ENCODE peak calls at places on chromosomes 16 and 17, in six cellular contexts. One of them, this sample, is unnamed.

GRCh38 chr17:57344261-57344660 is 87.9 kb downstream of the MSI2 start:
- DNase-seq in right lobe of liver: no peak
- DNase-seq in A549: no peak
- DNase-seq in uterus: no peak
- DNase-seq in H54: no peak
- DNase-seq in ovary: no peak
- DNase-seq in this sample: no peak

GRCh38 chr16:81806696-81807095 is 27.6 kb downstream of the PLCG2 start:
- DNase-seq in right lobe of liver: no peak
- DNase-seq in A549: no peak
- DNase-seq in uterus: no peak
- DNase-seq in H54: no peak
- DNase-seq in ovary: no peak
- DNase-seq in this sample: no peak

GRCh38 chr16:65095090-65095728 is 26.7 kb downstream of the CDH11 start:
- DNase-seq in right lobe of liver: no peak
- DNase-seq in A549: no peak
- DNase-seq in uterus: no peak
- DNase-seq in H54: no peak
- DNase-seq in ovary: no peak
- DNase-seq in this sample: no peak

GRCh38 chr17:68182016-68182315 is 65.9 kb upstream of the AMZ2 start:
- DNase-seq in right lobe of liver: no peak
- DNase-seq in A549: no peak
- DNase-seq in uterus: no peak
- DNase-seq in H54: no peak
- DNase-seq in ovary: no peak
- DNase-seq in this sample: no peak

GRCh38 chr16:6643083-6643686 is 689.5 kb upstream of the RBFOX1 start:
- DNase-seq in right lobe of liver: no peak
- DNase-seq in A549: peak
- DNase-seq in uterus: no peak
- DNase-seq in H54: no peak
- DNase-seq in ovary: peak
- DNase-seq in this sample: peak

GRCh38 chr17:5516060-5516792 is 29.9 kb downstream of the MIS12 start:
- DNase-seq in right lobe of liver: no peak
- DNase-seq in A549: peak
- DNase-seq in uterus: peak
- DNase-seq in H54: peak
- DNase-seq in ovary: no peak
- DNase-seq in this sample: no peak

GRCh38 chr16:3654249-3654991 is at the start of gene DNASE1:
- DNase-seq in right lobe of liver: peak
- DNase-seq in A549: peak
- DNase-seq in uterus: peak
- DNase-seq in H54: peak
- DNase-seq in ovary: no peak
- DNase-seq in this sample: peak

GRCh38 chr17:27081002-27081638 is 212.8 kb upstream of the WSB1 start:
- DNase-seq in right lobe of liver: no peak
- DNase-seq in A549: no peak
- DNase-seq in uterus: no peak
- DNase-seq in H54: no peak
- DNase-seq in ovary: no peak
- DNase-seq in this sample: no peak

GRCh38 chr17:49913226-49914095 is 55.5 kb upstream of the DLX4 start:
- DNase-seq in right lobe of liver: no peak
- DNase-seq in A549: peak
- DNase-seq in uterus: no peak
- DNase-seq in H54: peak
- DNase-seq in ovary: no peak
- DNase-seq in this sample: no peak

GRCh38 chr16:23578096-23578830 is 17.9 kb downstream of the NDUFAB1 start:
- DNase-seq in right lobe of liver: no peak
- DNase-seq in A549: no peak
- DNase-seq in uterus: no peak
- DNase-seq in H54: no peak
- DNase-seq in ovary: no peak
- DNase-seq in this sample: no peak

GRCh38 chr16:35574454-35575431 is 2115.3 kb downstream of the TP53TG3F start:
- DNase-seq in right lobe of liver: no peak
- DNase-seq in A549: no peak
- DNase-seq in uterus: no peak
- DNase-seq in H54: no peak
- DNase-seq in ovary: no peak
- DNase-seq in this sample: no peak

GRCh38 chr17:21213491-21214014 is 408 bp downstream of the TMEM11 start:
- DNase-seq in right lobe of liver: peak
- DNase-seq in A549: peak
- DNase-seq in uterus: no peak
- DNase-seq in H54: peak
- DNase-seq in ovary: no peak
- DNase-seq in this sample: peak

GRCh38 chr16:72537684-72538083 is 365.7 kb upstream of the PMFBP1 start:
- DNase-seq in right lobe of liver: no peak
- DNase-seq in A549: no peak
- DNase-seq in uterus: no peak
- DNase-seq in H54: peak
- DNase-seq in ovary: no peak
- DNase-seq in this sample: no peak

GRCh38 chr17:38922538-38923291 is 2.7 kb upstream of the LASP1NB start:
- DNase-seq in right lobe of liver: peak
- DNase-seq in A549: no peak
- DNase-seq in uterus: peak
- DNase-seq in H54: peak
- DNase-seq in ovary: peak
- DNase-seq in this sample: peak

GRCh38 chr17:39916918-39917317 is 1.5 kb downstream of the GSDMB start:
- DNase-seq in right lobe of liver: no peak
- DNase-seq in A549: no peak
- DNase-seq in uterus: no peak
- DNase-seq in H54: no peak
- DNase-seq in ovary: no peak
- DNase-seq in this sample: peak

GRCh38 chr17:64071111-64071510 is 50.7 kb upstream of the ICAM2 start:
- DNase-seq in right lobe of liver: no peak
- DNase-seq in A549: no peak
- DNase-seq in uterus: no peak
- DNase-seq in H54: no peak
- DNase-seq in ovary: no peak
- DNase-seq in this sample: no peak

GRCh38 chr17:14356043-14356637 is 55.3 kb downstream of the HS3ST3B1 start:
- DNase-seq in right lobe of liver: no peak
- DNase-seq in A549: no peak
- DNase-seq in uterus: no peak
- DNase-seq in H54: no peak
- DNase-seq in ovary: no peak
- DNase-seq in this sample: no peak

GRCh38 chr16:27097671-27098275 is 31.0 kb downstream of the C16orf82 start:
- DNase-seq in right lobe of liver: no peak
- DNase-seq in A549: no peak
- DNase-seq in uterus: peak
- DNase-seq in H54: no peak
- DNase-seq in ovary: no peak
- DNase-seq in this sample: no peak

GRCh38 chr17:67246648-67247415 is 1.8 kb upstream of the HELZ start:
- DNase-seq in right lobe of liver: peak
- DNase-seq in A549: peak
- DNase-seq in uterus: peak
- DNase-seq in H54: peak
- DNase-seq in ovary: no peak
- DNase-seq in this sample: no peak

GRCh38 chr17:21098934-21099687 is 27.7 kb upstream of the DHRS7B start:
- DNase-seq in right lobe of liver: peak
- DNase-seq in A549: peak
- DNase-seq in uterus: peak
- DNase-seq in H54: peak
- DNase-seq in ovary: no peak
- DNase-seq in this sample: peak

GRCh38 chr16:79062336-79062735 is 538.2 kb downstream of the MAF start:
- DNase-seq in right lobe of liver: no peak
- DNase-seq in A549: no peak
- DNase-seq in uterus: no peak
- DNase-seq in H54: no peak
- DNase-seq in ovary: no peak
- DNase-seq in this sample: no peak

GRCh38 chr17:27630607-27631408 is at the start of gene LGALS9:
- DNase-seq in right lobe of liver: no peak
- DNase-seq in A549: no peak
- DNase-seq in uterus: no peak
- DNase-seq in H54: no peak
- DNase-seq in ovary: no peak
- DNase-seq in this sample: no peak

GRCh38 chr17:79028496-79029326 is 4.7 kb downstream of the C1QTNF1 start:
- DNase-seq in right lobe of liver: no peak
- DNase-seq in A549: no peak
- DNase-seq in uterus: peak
- DNase-seq in H54: no peak
- DNase-seq in ovary: no peak
- DNase-seq in this sample: no peak

GRCh38 chr17:18260332-18261145 is at the start of gene MIEF2:
- DNase-seq in right lobe of liver: peak
- DNase-seq in A549: peak
- DNase-seq in uterus: peak
- DNase-seq in H54: peak
- DNase-seq in ovary: peak
- DNase-seq in this sample: peak
- TF ChIP-seq POLR2A in right lobe of liver: peak
- TF ChIP-seq POLR2A in A549: peak
- TF ChIP-seq POLR2A in uterus: peak
- TF ChIP-seq POLR2A in H54: peak
- TF ChIP-seq POLR2A in ovary: peak
- TF ChIP-seq POLR2A in this sample: peak

DNA sequence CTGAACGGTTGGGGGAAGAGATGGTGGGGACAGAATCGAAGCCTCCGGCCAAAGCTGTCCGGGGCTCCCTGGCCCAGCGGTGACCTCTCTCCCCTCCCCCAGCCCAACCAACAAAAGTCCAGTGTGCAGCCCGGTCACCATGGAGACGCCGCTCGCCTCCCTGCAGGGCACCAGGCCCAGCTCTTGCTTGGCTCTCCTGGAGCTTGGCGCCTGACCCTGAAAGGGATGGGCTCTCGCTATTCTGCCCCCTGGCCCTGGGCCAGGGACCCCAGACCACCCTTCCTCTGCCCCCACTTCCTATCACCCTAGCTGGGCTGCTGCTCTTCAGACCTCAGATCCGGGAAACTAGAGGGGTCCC is 1.3 kb downstream of the METRN start:
- DNase-seq in right lobe of liver: peak
- DNase-seq in A549: no peak
- DNase-seq in uterus: no peak
- DNase-seq in H54: peak
- DNase-seq in ovary: no peak
- DNase-seq in this sample: no peak
- TF ChIP-seq POLR2A in right lobe of liver: no peak
- TF ChIP-seq POLR2A in A549: no peak
- TF ChIP-seq POLR2A in uterus: no peak
- TF ChIP-seq POLR2A in H54: no peak
- TF ChIP-seq POLR2A in ovary: no peak
- TF ChIP-seq POLR2A in this sample: no peak

DNA sequence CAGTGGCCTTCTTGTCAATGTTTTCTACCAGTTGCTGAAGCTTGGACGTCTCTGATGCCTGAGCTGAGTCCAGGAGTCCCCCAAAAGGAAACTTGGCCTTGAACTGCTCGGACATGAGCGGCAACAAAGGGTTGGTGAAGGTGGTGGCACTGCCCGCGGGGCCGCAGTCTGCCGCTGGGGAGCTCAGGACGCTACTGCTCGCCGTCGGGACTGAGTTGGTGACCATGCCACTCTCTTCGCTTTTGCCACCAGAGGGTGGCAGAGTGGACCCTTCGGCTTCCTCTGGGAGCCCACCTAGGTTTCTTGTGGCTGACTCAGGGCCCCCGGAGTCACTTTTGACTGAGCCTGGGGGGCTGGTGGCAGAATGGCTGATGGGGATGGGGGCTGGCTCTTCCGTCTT is 11.0 kb downstream of the SALL1 start:
- DNase-seq in right lobe of liver: no peak
- DNase-seq in A549: no peak
- DNase-seq in uterus: no peak
- DNase-seq in H54: no peak
- DNase-seq in ovary: no peak
- DNase-seq in this sample: no peak
- TF ChIP-seq POLR2A in right lobe of liver: no peak
- TF ChIP-seq POLR2A in A549: no peak
- TF ChIP-seq POLR2A in uterus: no peak
- TF ChIP-seq POLR2A in H54: no peak
- TF ChIP-seq POLR2A in ovary: no peak
- TF ChIP-seq POLR2A in this sample: no peak

GRCh38 chr16:74578838-74579237 is 28.1 kb downstream of the GLG1 start:
- DNase-seq in right lobe of liver: no peak
- DNase-seq in A549: no peak
- DNase-seq in uterus: no peak
- DNase-seq in H54: no peak
- DNase-seq in ovary: no peak
- DNase-seq in this sample: no peak
- TF ChIP-seq POLR2A in right lobe of liver: no peak
- TF ChIP-seq POLR2A in A549: no peak
- TF ChIP-seq POLR2A in uterus: no peak
- TF ChIP-seq POLR2A in H54: no peak
- TF ChIP-seq POLR2A in ovary: no peak
- TF ChIP-seq POLR2A in this sample: no peak

DNA sequence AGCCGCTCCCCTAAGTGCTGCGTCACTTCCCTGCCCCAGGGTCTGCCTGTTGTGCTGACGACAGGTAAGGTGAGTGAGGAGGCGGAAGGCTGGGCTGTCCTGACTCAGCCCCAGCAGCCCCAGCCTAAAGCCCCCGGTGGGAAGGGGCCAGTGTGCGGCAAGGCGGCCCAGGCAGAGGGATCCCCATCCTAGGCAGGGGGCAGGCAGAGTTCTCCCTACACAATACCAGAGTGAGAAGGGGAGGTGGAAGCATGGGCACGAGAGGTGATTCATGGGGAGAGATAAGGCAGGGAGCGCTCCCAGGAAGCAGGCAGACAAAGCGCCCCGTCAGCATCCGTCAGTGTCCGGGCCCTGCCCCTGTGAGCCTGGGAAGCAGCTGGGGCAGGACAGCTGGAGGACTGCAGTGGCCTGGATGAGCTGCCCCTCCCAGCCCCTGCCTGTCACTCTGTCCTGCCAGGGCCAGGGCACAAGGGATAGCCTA is 4.0 kb downstream of the FAM83G start:
- DNase-seq in right lobe of liver: peak
- DNase-seq in A549: no peak
- DNase-seq in uterus: peak
- DNase-seq in H54: peak
- DNase-seq in ovary: peak
- DNase-seq in this sample: no peak
- TF ChIP-seq POLR2A in right lobe of liver: peak
- TF ChIP-seq POLR2A in A549: no peak
- TF ChIP-seq POLR2A in uterus: no peak
- TF ChIP-seq POLR2A in H54: no peak
- TF ChIP-seq POLR2A in ovary: no peak
- TF ChIP-seq POLR2A in this sample: no peak

This sample was measured in erythroblast.